ENCODE peak calls at places on chromosome 4, in five cellular contexts. B is SK-N-SH, K is HCT116, H is MM.1S, N is GM23248. A is an unnamed sample. For H3K9me2, the result is how much of the 10 kb centered on the place peaks cover.

GRCh38 chr4:67615119-67615518 is 56.6 kb downstream of the STAP1 start:
- DNase-seq in N (no peak), H (no peak), B (no peak), K (no peak), A (no peak)

GRCh38 chr4:173380987-173381386 is 10.2 kb downstream of the SAP30 start:
- DNase-seq in B (no peak), N (no peak), K (no peak), H (no peak), A (no peak)

GRCh38 chr4:87219648-87220093 is 747 bp downstream of the KLHL8 start:
- DNase-seq in B (no peak), H (peak), N (peak), K (no peak), A (peak)

GRCh38 chr4:36224969-36225903 is 19.1 kb downstream of the ARAP2 start:
- DNase-seq in B (no peak), H (no peak), K (no peak), N (no peak), A (no peak)

GRCh38 chr4:77015390-77015789 is 60.4 kb downstream of the CCNI start:
- DNase-seq in H (no peak), N (peak), K (no peak), B (no peak), A (no peak)

GRCh38 chr4:105106416-105106815 is 40.3 kb upstream of the TET2 start:
- DNase-seq in N (no peak), K (no peak), B (no peak), H (no peak), A (no peak)

GRCh38 chr4:97072666-97073065 is 1070.6 kb downstream of the STPG2 start:
- DNase-seq in H (no peak), B (no peak), K (no peak), N (no peak), A (no peak)

GRCh38 chr4:146545102-146545501 is 23.4 kb upstream of the SLC10A7 start:
- DNase-seq in H (peak), B (peak), N (peak), K (no peak), A (peak)

GRCh38 chr4:139556071-139556734 is at the start of gene SETD7:
- DNase-seq in K (peak), H (peak), N (peak), B (peak), A (peak)

GRCh38 chr4:40755609-40756008 is 5.9 kb downstream of the NSUN7 start:
- DNase-seq in K (no peak), B (no peak), H (no peak), N (no peak), A (no peak)

GRCh38 chr4:152156448-152156847 is 379.4 kb downstream of the FBXW7 start:
- DNase-seq in H (no peak), K (no peak), N (peak), B (no peak), A (no peak)

GRCh38 chr4:153083447-153083921 is 120.8 kb upstream of the TRIM2 start:
- DNase-seq in N (peak), H (peak), K (peak), B (peak), A (peak)

GRCh38 chr4:147824316-147824715 is 92.4 kb downstream of the ARHGAP10 start:
- DNase-seq in K (no peak), B (no peak), N (no peak), H (no peak), A (no peak)

GRCh38 chr4:147822128-147822527 is 90.2 kb downstream of the ARHGAP10 start:
- DNase-seq in H (no peak), K (no peak), B (no peak), N (peak), A (no peak)

GRCh38 chr4:147824884-147825283 is 93.0 kb downstream of the ARHGAP10 start:
- DNase-seq in B (no peak), K (no peak), H (no peak), N (no peak), A (no peak)

GRCh38 chr4:147821555-147821954 is 89.7 kb downstream of the ARHGAP10 start:
- DNase-seq in H (no peak), N (peak), K (no peak), B (no peak), A (no peak)

GRCh38 chr4:147823135-147823534 is 91.2 kb downstream of the ARHGAP10 start:
- DNase-seq in K (no peak), B (no peak), N (no peak), H (no peak), A (no peak)
- H3K9me2 ChIP-seq in K (under half), B (under half), N (under half), H (under half), A (under half)

DNA sequence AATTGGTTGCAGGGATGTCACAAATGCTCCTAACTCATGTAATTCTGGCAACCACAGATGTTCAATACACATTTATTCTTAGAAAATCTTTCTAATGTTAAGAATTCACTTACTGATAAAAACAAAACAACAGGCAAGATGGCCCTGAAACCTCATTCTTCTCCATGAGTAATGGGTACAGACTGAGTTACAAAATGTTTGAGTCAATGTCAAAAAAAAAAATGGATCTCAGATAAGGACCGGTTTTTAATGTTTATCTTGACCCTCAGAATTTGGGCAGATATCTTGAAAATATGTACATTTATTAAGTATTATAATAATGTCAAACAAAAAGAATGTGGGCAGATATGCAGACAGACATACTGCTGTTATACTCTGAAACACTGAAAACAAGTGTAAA is 1.8 kb upstream of the SULT1E1 start:
- DNase-seq in N (no peak), K (no peak), B (no peak), H (no peak), A (no peak)
- H3K9ac ChIP-seq in N (no peak), K (no peak), B (no peak), H (no peak), A (no peak)

GRCh38 chr4:147984778-147985138 is 252.9 kb downstream of the ARHGAP10 start:
- DNase-seq in K (no peak), N (no peak), H (no peak), B (no peak), A (no peak)

GRCh38 chr4:147987252-147987651 is 255.4 kb downstream of the ARHGAP10 start:
- DNase-seq in N (no peak), K (no peak), H (no peak), B (no peak), A (peak)

GRCh38 chr4:147981305-147981704 is 249.4 kb downstream of the ARHGAP10 start:
- DNase-seq in N (peak), B (no peak), K (no peak), H (peak), A (no peak)

GRCh38 chr4:147985376-147985775 is 253.5 kb downstream of the ARHGAP10 start:
- DNase-seq in K (no peak), B (no peak), N (no peak), H (no peak), A (peak)

GRCh38 chr4:147984065-147984777 is 252.3 kb downstream of the ARHGAP10 start:
- DNase-seq in N (peak), K (peak), H (peak), B (peak), A (peak)
- H3K4me3 ChIP-seq in N (no peak), K (no peak), H (no peak), B (no peak), A (peak)

GRCh38 chr4:138078264-138078663 is 163.9 kb downstream of the SLC7A11 start:
- DNase-seq in B (no peak), K (no peak), N (no peak), H (no peak), A (no peak)

DNA sequence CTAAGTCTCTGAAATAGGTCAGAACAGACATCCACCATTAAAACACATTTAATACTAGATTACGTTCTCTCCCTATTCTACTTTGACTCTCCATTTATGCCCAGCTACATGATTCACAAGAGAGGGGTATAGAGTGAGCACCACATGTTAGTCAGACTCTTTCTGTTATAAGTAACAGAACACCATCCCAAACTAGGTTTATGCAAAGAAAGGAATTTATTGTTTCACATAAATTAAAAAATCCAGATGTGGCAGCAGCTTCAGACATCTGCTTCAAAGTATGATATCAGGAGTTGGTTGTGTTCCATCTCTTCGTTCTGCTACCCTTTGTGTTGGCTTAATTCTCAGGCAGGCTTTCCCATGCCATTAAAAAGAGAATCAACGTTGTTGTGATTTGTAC is 163.4 kb downstream of the SLC7A11 start:
- DNase-seq in B (no peak), H (no peak), K (no peak), N (no peak), A (no peak)
- H3K9me2 ChIP-seq in B (under half), H (under half), K (under half), N (under half), A (under half)

A was measured in Karpas-422.